ENCODE peak calls at places on chromosomes 3 and 15, in six cellular contexts. S is esophagus muscularis mucosa; U is stimulated activated CD4-positive, alpha-beta T cell treated with anti-CD3 and anti-CD28 coated beads, Interleukin-2, amount 100 ng/mL, for 48 hours; N is NCI-H2029; V is cardiac septum; L is anterior cingulate cortex. R is an unnamed sample.

GRCh38 chr3:65402597-65402996 is 636.1 kb downstream of the MAGI1 start:
- DNase-seq in S (no peak), U (no peak), N (no peak), V (no peak), L (no peak), R (no peak)

GRCh38 chr3:98962189-98962930 is 60.9 kb upstream of the DCBLD2 start:
- DNase-seq in S (no peak), U (no peak), N (no peak), V (no peak), L (no peak), R (no peak)

GRCh38 chr3:52469001-52469400 is 13.6 kb downstream of the NISCH start:
- DNase-seq in S (no peak), U (no peak), N (no peak), V (no peak), L (peak), R (no peak)

GRCh38 chr3:14204605-14205284 is 26.1 kb downstream of the LSM3 start:
- DNase-seq in S (no peak), U (no peak), N (no peak), V (no peak), L (no peak), R (no peak)

GRCh38 chr3:36417237-36417636 is 36.9 kb downstream of the STAC start:
- DNase-seq in S (no peak), U (no peak), N (no peak), V (no peak), L (no peak), R (no peak)

GRCh38 chr15:62618432-62618831 is 424.1 kb upstream of the TPM1 start:
- DNase-seq in S (no peak), U (no peak), N (no peak), V (no peak), L (no peak), R (no peak)

GRCh38 chr3:168102735-168103410 is 7.1 kb upstream of the GOLIM4 start:
- DNase-seq in S (no peak), U (no peak), N (peak), V (no peak), L (no peak), R (no peak)

GRCh38 chr15:36911322-36911944 is 188.9 kb downstream of the MEIS2 start:
- DNase-seq in S (no peak), U (no peak), N (no peak), V (no peak), L (no peak), R (no peak)

GRCh38 chr15:33358303-33358702 is 47.5 kb downstream of the RYR3 start:
- DNase-seq in S (no peak), U (no peak), N (no peak), V (no peak), L (no peak), R (no peak)

GRCh38 chr15:70669966-70670658 is 93.2 kb downstream of the UACA start:
- DNase-seq in S (no peak), U (no peak), N (no peak), V (no peak), L (no peak), R (no peak)

GRCh38 chr3:116057403-116058006 is 387.8 kb downstream of the LSAMP start:
- DNase-seq in S (no peak), U (no peak), N (no peak), V (no peak), L (no peak), R (no peak)

GRCh38 chr3:190381356-190381940 is 6.5 kb upstream of the CLDN16 start:
- DNase-seq in S (no peak), U (no peak), N (no peak), V (no peak), L (no peak), R (no peak)

GRCh38 chr15:101295607-101296225 is 668 bp upstream of the SNRPA1 start:
- DNase-seq in S (no peak), U (no peak), N (no peak), V (no peak), L (no peak), R (no peak)

GRCh38 chr3:10160925-10161324 is 3.8 kb upstream of the IRAK2 start:
- DNase-seq in S (no peak), U (no peak), N (no peak), V (no peak), L (no peak), R (no peak)

GRCh38 chr15:39918688-39919385 is 1.2 kb downstream of the GPR176 start:
- DNase-seq in S (no peak), U (no peak), N (no peak), V (no peak), L (no peak), R (no peak)

GRCh38 chr3:98172621-98173020 is 6.1 kb downstream of the OR5H15 start:
- DNase-seq in S (no peak), U (no peak), N (peak), V (no peak), L (no peak), R (no peak)

GRCh38 chr3:71813073-71813472 is 28.1 kb upstream of the PROK2 start:
- DNase-seq in S (peak), U (no peak), N (no peak), V (no peak), L (no peak), R (no peak)

GRCh38 chr15:88661041-88661765 is 22.4 kb downstream of the ISG20 start:
- DNase-seq in S (peak), U (no peak), N (no peak), V (no peak), L (no peak), R (no peak)

GRCh38 chr3:121483290-121483689 is 62.5 kb downstream of the POLQ start:
- DNase-seq in S (no peak), U (no peak), N (no peak), V (no peak), L (no peak), R (no peak)

GRCh38 chr15:60708684-60709083 is 229.7 kb upstream of the ICE2 start:
- DNase-seq in S (no peak), U (no peak), N (no peak), V (no peak), L (no peak), R (no peak)

GRCh38 chr15:73886717-73887345 is 13.5 kb downstream of the TBC1D21 start:
- DNase-seq in S (no peak), U (no peak), N (no peak), V (peak), L (no peak), R (no peak)

GRCh38 chr15:66985653-66986052 is 79.7 kb upstream of the SMAD3 start:
- DNase-seq in S (peak), U (no peak), N (no peak), V (no peak), L (no peak), R (no peak)

GRCh38 chr15:52295421-52295991 is at the start of gene MYO5C:
- DNase-seq in S (no peak), U (no peak), N (peak), V (peak), L (no peak), R (peak)

R was measured in NCI-H1092 treated with DMSO at 0.1 percent for 48 hours.